ENCODE peak calls at places on chromosomes 11 and 22, in eight cellular contexts. O, W, R, A, T, C, D and J are unnamed samples.

GRCh38 chr11:34262601-34263081 is 95.2 kb downstream of the ABTB2 start:
- DNase-seq in O (no peak), T (no peak), W (no peak), A (no peak), C (no peak), D (no peak), R (no peak), J (no peak)

GRCh38 chr11:23212829-23213228 is 352.6 kb upstream of the CCDC179 start:
- DNase-seq in R (no peak), C (no peak), T (no peak), O (no peak), W (no peak), D (no peak), A (no peak), J (no peak)

GRCh38 chr11:70892889-70893288 is 359.5 kb downstream of the SHANK2 start:
- DNase-seq in D (no peak), R (no peak), T (no peak), C (no peak), O (no peak), A (no peak), W (no peak), J (no peak)

GRCh38 chr11:9861860-9862725 is 198.2 kb downstream of the SWAP70 start:
- DNase-seq in W (no peak), T (peak), C (peak), O (peak), A (peak), D (peak), R (peak), J (no peak)

GRCh38 chr11:62669420-62670161 is 1.9 kb upstream of the UQCC3 start:
- DNase-seq in R (no peak), D (no peak), W (no peak), T (no peak), O (no peak), C (no peak), A (no peak), J (no peak)

GRCh38 chr11:123527526-123527925 is 97.5 kb downstream of the GRAMD1B start:
- DNase-seq in T (no peak), A (no peak), R (no peak), C (no peak), W (no peak), O (no peak), D (no peak), J (no peak)

GRCh38 chr11:73391665-73392064 is 15.5 kb downstream of the RELT start:
- DNase-seq in T (peak), R (no peak), O (no peak), C (no peak), W (no peak), D (no peak), A (no peak), J (no peak)

GRCh38 chr11:67306769-67307544 is 3.6 kb downstream of the SSH3 start:
- DNase-seq in W (no peak), O (no peak), T (no peak), D (no peak), C (no peak), R (no peak), A (no peak), J (no peak)

GRCh38 chr11:103907548-103908455 is 128.6 kb upstream of the DDI1 start:
- DNase-seq in D (peak), A (peak), O (peak), R (no peak), W (no peak), C (peak), T (no peak), J (no peak)

GRCh38 chr11:109378049-109378448 is 43.9 kb upstream of the C11orf87 start:
- DNase-seq in O (no peak), R (no peak), T (no peak), A (peak), W (no peak), C (no peak), D (no peak), J (no peak)

GRCh38 chr11:128720522-128720985 is 26.7 kb downstream of the FLI1 start:
- DNase-seq in D (no peak), W (no peak), C (no peak), O (no peak), T (no peak), R (no peak), A (peak), J (no peak)

GRCh38 chr11:68128682-68129327 is 7.6 kb upstream of the CHKA start:
- DNase-seq in T (peak), R (no peak), A (peak), W (peak), D (no peak), C (no peak), O (peak), J (peak)

GRCh38 chr11:64762916-64763803 is 3.4 kb upstream of the PYGM start:
- DNase-seq in T (peak), R (no peak), C (peak), A (peak), W (no peak), O (peak), D (no peak), J (no peak)

GRCh38 chr11:33868646-33869461 is 23.0 kb downstream of the LMO2 start:
- DNase-seq in T (no peak), D (no peak), W (no peak), C (peak), A (no peak), R (no peak), O (no peak), J (no peak)

GRCh38 chr11:127733552-127733951 is 733.0 kb upstream of the KIRREL3 start:
- DNase-seq in W (no peak), R (no peak), T (no peak), C (no peak), O (no peak), A (no peak), D (no peak), J (peak)

GRCh38 chr11:10327254-10327653 is 22.4 kb downstream of the ADM start:
- DNase-seq in D (no peak), R (no peak), T (no peak), O (peak), A (peak), W (no peak), C (peak), J (no peak)

GRCh38 chr11:103829596-103829995 is 206.8 kb upstream of the DDI1 start:
- DNase-seq in C (no peak), O (no peak), T (no peak), D (no peak), W (no peak), R (no peak), A (no peak), J (no peak)

GRCh38 chr11:83831929-83832328 is 545.8 kb upstream of the CCDC90B start:
- DNase-seq in W (no peak), C (no peak), T (no peak), A (no peak), D (no peak), R (no peak), O (no peak), J (no peak)

GRCh38 chr11:35163707-35164496 is 24.9 kb downstream of the CD44 start:
- DNase-seq in W (no peak), C (no peak), T (no peak), R (no peak), A (no peak), O (peak), D (no peak), J (no peak)

GRCh38 chr11:117076941-117077659 is 21.1 kb downstream of the SIK3 start:
- DNase-seq in T (no peak), R (no peak), O (no peak), C (no peak), D (no peak), W (no peak), A (no peak), J (no peak)

GRCh38 chr11:72553748-72554147 is 119.4 kb upstream of the CLPB start:
- DNase-seq in C (peak), T (no peak), D (no peak), O (no peak), W (no peak), A (peak), R (no peak), J (no peak)

GRCh38 chr22:19823638-19824196 is 31.0 kb downstream of the GNB1L start:
- DNase-seq in W (no peak), D (peak), C (no peak), T (no peak), R (no peak), O (no peak), A (no peak), J (no peak)

GRCh38 chr11:13772223-13773046 is 104.0 kb downstream of the FAR1 start:
- DNase-seq in A (peak), R (peak), W (peak), O (peak), D (peak), C (peak), T (no peak), J (no peak)

GRCh38 chr11:116458546-116458945 is 314.2 kb downstream of the BUD13 start:
- DNase-seq in A (no peak), T (no peak), C (no peak), D (no peak), R (no peak), W (no peak), O (no peak), J (no peak)

GRCh38 chr11:23555085-23555484 is 694.8 kb upstream of the CCDC179 start:
- DNase-seq in C (no peak), R (no peak), W (no peak), O (peak), D (no peak), A (peak), T (no peak), J (no peak)

GRCh38 chr22:37416806-37417205 is 10.5 kb downstream of the ELFN2 start:
- DNase-seq in R (no peak), A (no peak), O (no peak), C (no peak), D (no peak), T (no peak), W (no peak), J (no peak)

GRCh38 chr22:43512279-43512678 is 100.5 kb downstream of the MPPED1 start:
- DNase-seq in D (no peak), T (no peak), O (no peak), C (no peak), R (no peak), W (no peak), A (no peak), J (no peak)

GRCh38 chr11:111438846-111439520 is 59.9 kb upstream of the POU2AF1 start:
- DNase-seq in A (no peak), C (peak), T (no peak), R (no peak), O (no peak), W (no peak), D (no peak), J (no peak)

GRCh38 chr11:64710418-64711137 is 12.4 kb downstream of the NRXN2 start:
- DNase-seq in O (peak), C (no peak), D (peak), R (no peak), T (no peak), W (no peak), A (no peak), J (no peak)

GRCh38 chr11:104219081-104219480 is 55.1 kb upstream of the PDGFD start:
- DNase-seq in O (peak), A (no peak), T (peak), D (no peak), R (no peak), W (no peak), C (no peak), J (peak)

GRCh38 chr11:66718320-66718971 is 10.6 kb downstream of the SPTBN2 start:
- DNase-seq in W (no peak), A (no peak), T (no peak), D (peak), C (no peak), O (no peak), R (no peak), J (no peak)

GRCh38 chr11:70467196-70468085 is 69.1 kb downstream of the CTTN start:
- DNase-seq in R (peak), A (peak), D (peak), C (peak), T (peak), O (peak), W (no peak), J (peak)

GRCh38 chr11:122843281-122844150 is 5.2 kb downstream of the CRTAM start:
- DNase-seq in W (no peak), T (no peak), A (no peak), D (no peak), O (no peak), R (no peak), C (no peak), J (no peak)

GRCh38 chr11:74269161-74269809 is 42.2 kb downstream of the P4HA3 start:
- DNase-seq in O (peak), T (no peak), R (no peak), A (peak), C (no peak), D (no peak), W (peak), J (no peak)

DNA sequence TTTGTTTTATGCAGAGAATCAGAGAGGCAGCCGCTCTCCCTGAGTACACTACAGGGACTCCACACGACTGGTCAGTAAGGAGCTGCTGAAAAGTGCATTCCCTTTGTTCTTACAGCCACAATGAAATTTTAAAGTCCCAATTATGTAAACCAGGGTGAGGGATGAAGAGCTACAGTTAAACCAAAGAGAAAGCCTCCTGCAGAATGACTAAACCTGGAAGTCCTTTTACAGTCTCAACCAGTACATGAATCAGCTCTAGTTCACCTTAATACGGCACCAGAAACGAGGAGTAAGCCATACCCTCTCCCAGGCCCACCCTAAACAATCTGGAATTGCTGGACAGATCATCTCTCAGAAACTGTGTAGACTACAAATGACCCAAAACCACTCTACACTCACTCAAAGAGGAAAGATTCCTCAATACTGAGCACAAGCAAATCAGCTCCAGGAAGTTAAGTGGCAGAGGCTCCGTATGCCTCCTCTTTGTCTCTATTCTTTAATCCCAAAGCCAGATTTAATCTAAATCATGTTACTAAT is 113.1 kb downstream of the RBFOX2 start:
- DNase-seq in T (no peak), R (no peak), D (peak), A (no peak), C (peak), O (peak), W (no peak), J (no peak)
- H3K27ac ChIP-seq in T (peak), R (peak), D (peak), A (peak), C (peak), O (peak), W (peak), J (peak)

DNA sequence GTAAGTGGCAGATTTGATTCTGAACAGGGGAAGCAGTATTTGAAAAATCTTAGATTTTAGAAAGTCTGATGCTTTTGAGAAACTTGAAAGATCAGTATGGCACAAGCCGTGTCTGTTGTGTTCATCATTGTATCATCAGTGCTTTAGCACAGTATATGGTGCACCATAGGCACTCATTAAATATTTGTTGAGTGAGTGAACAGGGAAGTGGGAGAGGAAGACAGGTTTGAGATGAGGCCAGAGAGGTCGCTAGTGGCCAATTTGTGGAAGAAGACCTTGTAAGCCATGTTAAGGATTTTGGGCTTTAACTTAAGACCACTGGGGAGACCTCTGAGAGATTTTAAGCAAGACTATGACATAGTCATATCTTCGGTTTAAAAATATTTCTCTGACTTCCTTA is 12.9 kb downstream of the CHEK1 start:
- DNase-seq in A (no peak), O (no peak), R (no peak), C (no peak), W (no peak), D (no peak), T (no peak), J (no peak)
- TF ChIP-seq CTCF in A (no peak), O (no peak), R (no peak), C (no peak), W (no peak), D (no peak), T (no peak), J (no peak)

DNA sequence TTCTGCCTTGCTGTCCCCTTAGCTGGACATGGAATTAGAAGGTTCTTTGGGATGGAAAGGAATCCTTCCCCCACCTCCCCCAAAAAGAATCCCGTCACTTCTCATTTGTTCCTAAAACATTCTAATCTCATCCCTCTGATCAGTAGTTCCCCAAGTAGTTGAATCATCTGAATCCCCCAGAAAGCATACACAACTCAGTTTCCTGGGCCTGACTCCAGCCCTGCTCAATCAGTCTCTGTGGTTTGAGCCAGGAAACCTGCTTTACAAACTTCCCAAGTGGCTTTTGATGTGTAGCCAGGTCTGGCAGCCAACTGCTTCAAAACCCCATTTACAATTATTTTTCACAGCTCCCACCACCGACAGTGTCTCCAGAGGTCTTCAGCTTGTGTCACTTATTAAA is 20.2 kb downstream of the C22orf31 start:
- DNase-seq in R (no peak), O (peak), W (no peak), T (no peak), A (peak), D (no peak), C (no peak), J (no peak)
- H3K27ac ChIP-seq in R (no peak), O (no peak), W (peak), T (no peak), A (no peak), D (no peak), C (no peak), J (no peak)

DNA sequence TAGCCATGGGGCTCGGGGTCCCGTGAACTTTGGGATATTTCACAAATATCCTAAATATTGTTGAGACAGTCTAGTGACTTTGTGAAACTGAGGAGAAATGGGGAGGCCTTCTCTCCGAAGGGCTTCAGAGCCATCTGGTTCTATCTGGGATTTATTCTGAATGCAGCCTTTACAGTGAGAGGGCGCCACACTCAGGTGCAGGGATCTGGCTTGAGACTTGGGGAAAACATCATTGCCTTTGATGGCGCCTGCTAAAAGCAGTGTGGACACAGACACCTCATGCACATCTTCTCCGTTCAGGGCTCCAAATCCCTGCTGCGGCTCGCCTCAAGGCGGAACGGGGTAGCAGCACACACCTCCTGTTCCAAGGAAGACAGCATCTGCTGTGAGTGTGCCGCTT is 37.2 kb upstream of the OLFML1 start:
- DNase-seq in T (no peak), C (no peak), O (no peak), A (no peak), R (no peak), W (no peak), D (no peak), J (no peak)
- TF ChIP-seq CTCF in T (no peak), C (peak), O (no peak), A (no peak), R (peak), W (no peak), D (no peak), J (no peak)

GRCh38 chr11:121035823-121036222 is 11.9 kb downstream of the TBCEL start:
- DNase-seq in R (no peak), O (no peak), A (peak), W (no peak), C (no peak), D (no peak), T (no peak), J (no peak)
- H3K27ac ChIP-seq in R (no peak), O (no peak), A (no peak), W (no peak), C (no peak), D (no peak), T (no peak), J (no peak)

DNA sequence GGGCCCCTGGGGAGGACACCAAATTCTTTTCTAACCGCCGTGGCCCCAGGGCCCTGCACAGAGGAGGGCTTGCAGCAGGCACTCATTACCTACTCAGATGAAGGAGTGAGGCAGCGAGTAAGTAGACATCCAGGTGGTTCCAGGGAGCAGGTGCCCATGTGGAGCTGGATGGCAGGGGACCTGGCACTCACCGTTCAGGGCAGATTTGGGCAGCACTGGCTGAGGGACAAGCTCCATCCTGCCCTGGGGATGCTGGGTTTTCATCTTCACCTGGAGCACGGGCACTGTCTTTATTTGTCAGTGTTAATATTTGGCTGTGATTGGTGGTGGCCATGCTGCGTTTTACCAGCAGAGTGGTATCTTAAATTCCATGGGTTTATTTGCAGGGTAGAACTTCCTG is 1182.7 kb downstream of the BRD1 start:
- DNase-seq in C (no peak), T (no peak), R (no peak), W (no peak), O (no peak), D (no peak), A (no peak), J (no peak)
- TF ChIP-seq CTCF in C (no peak), T (no peak), R (no peak), W (no peak), O (no peak), D (no peak), A (no peak), J (no peak)

GRCh38 chr11:61272731-61273130 is 22.4 kb downstream of the VWCE start:
- DNase-seq in R (no peak), T (no peak), O (no peak), W (no peak), D (no peak), C (no peak), A (no peak), J (no peak)
- H3K27ac ChIP-seq in R (no peak), T (no peak), O (no peak), W (no peak), D (peak), C (no peak), A (no peak), J (no peak)

GRCh38 chr11:102451693-102452460 is 688 bp downstream of the TMEM123 start:
- DNase-seq in D (peak), O (peak), T (peak), W (no peak), C (peak), R (no peak), A (peak), J (peak)
- TF ChIP-seq CTCF in D (peak), O (peak), T (no peak), W (peak), C (peak), R (no peak), A (peak), J (no peak)